ENCODE peak calls at places on chromosome 19, in four cellular contexts. One of them, this sample, is unnamed. For H3K4me1, the result is how much of the 10 kb centered on the place peaks cover.

GRCh38 chr19:28631931-28632330 is 581.0 kb downstream of the UQCRFS1 start:
- DNase-seq in naive thymus-derived CD4-positive, alpha-beta T cell: no peak
- DNase-seq in IMR-90: no peak
- DNase-seq in neural progenitor cell: no peak
- DNase-seq in this sample: no peak

GRCh38 chr19:7515471-7516226 is at the start of gene ZNF358:
- DNase-seq in IMR-90: peak
- DNase-seq in naive thymus-derived CD4-positive, alpha-beta T cell: no peak
- DNase-seq in neural progenitor cell: peak
- DNase-seq in this sample: peak

GRCh38 chr19:6056801-6057650 is 53.3 kb downstream of the RFX2 start:
- DNase-seq in naive thymus-derived CD4-positive, alpha-beta T cell: no peak
- DNase-seq in IMR-90: peak
- DNase-seq in neural progenitor cell: no peak
- DNase-seq in this sample: peak

GRCh38 chr19:18729933-18730530 is 46.6 kb downstream of the CRTC1 start:
- DNase-seq in neural progenitor cell: no peak
- DNase-seq in IMR-90: no peak
- DNase-seq in naive thymus-derived CD4-positive, alpha-beta T cell: no peak
- DNase-seq in this sample: no peak

GRCh38 chr19:51660975-51661600 is 14.5 kb upstream of the SIGLEC14 start:
- DNase-seq in IMR-90: peak
- DNase-seq in neural progenitor cell: peak
- DNase-seq in naive thymus-derived CD4-positive, alpha-beta T cell: peak
- DNase-seq in this sample: peak

GRCh38 chr19:19064811-19065745 is 1.3 kb downstream of the SLC25A42 start:
- DNase-seq in neural progenitor cell: no peak
- DNase-seq in IMR-90: no peak
- DNase-seq in naive thymus-derived CD4-positive, alpha-beta T cell: peak
- DNase-seq in this sample: no peak

GRCh38 chr19:31545766-31546165 is 196.5 kb upstream of the TSHZ3 start:
- DNase-seq in IMR-90: no peak
- DNase-seq in neural progenitor cell: no peak
- DNase-seq in naive thymus-derived CD4-positive, alpha-beta T cell: no peak
- DNase-seq in this sample: no peak

GRCh38 chr19:29376855-29377354 is 148.9 kb upstream of the VSTM2B start:
- DNase-seq in naive thymus-derived CD4-positive, alpha-beta T cell: no peak
- DNase-seq in neural progenitor cell: no peak
- DNase-seq in IMR-90: no peak
- DNase-seq in this sample: no peak

GRCh38 chr19:10009269-10009665 is 1.0 kb downstream of the COL5A3 start:
- DNase-seq in IMR-90: peak
- DNase-seq in neural progenitor cell: peak
- DNase-seq in naive thymus-derived CD4-positive, alpha-beta T cell: peak
- DNase-seq in this sample: peak

GRCh38 chr19:28586501-28586900 is 626.5 kb downstream of the UQCRFS1 start:
- DNase-seq in naive thymus-derived CD4-positive, alpha-beta T cell: no peak
- DNase-seq in IMR-90: no peak
- DNase-seq in neural progenitor cell: no peak
- DNase-seq in this sample: no peak

GRCh38 chr19:10086904-10087256 is 763 bp downstream of the SHFL start:
- DNase-seq in naive thymus-derived CD4-positive, alpha-beta T cell: no peak
- DNase-seq in IMR-90: no peak
- DNase-seq in neural progenitor cell: peak
- DNase-seq in this sample: peak

GRCh38 chr19:44690131-44690440 is 8.9 kb upstream of the CEACAM16 start:
- DNase-seq in neural progenitor cell: no peak
- DNase-seq in IMR-90: no peak
- DNase-seq in naive thymus-derived CD4-positive, alpha-beta T cell: no peak
- DNase-seq in this sample: no peak

GRCh38 chr19:44685877-44686276 is 13.1 kb upstream of the CEACAM16 start:
- DNase-seq in neural progenitor cell: no peak
- DNase-seq in naive thymus-derived CD4-positive, alpha-beta T cell: no peak
- DNase-seq in IMR-90: peak
- DNase-seq in this sample: no peak

GRCh38 chr19:44686896-44687295 is 12.1 kb upstream of the CEACAM16 start:
- DNase-seq in IMR-90: no peak
- DNase-seq in naive thymus-derived CD4-positive, alpha-beta T cell: no peak
- DNase-seq in neural progenitor cell: no peak
- DNase-seq in this sample: no peak

GRCh38 chr19:44689290-44690130 is 9.4 kb upstream of the CEACAM16 start:
- DNase-seq in IMR-90: peak
- DNase-seq in naive thymus-derived CD4-positive, alpha-beta T cell: peak
- DNase-seq in neural progenitor cell: peak
- DNase-seq in this sample: peak

DNA sequence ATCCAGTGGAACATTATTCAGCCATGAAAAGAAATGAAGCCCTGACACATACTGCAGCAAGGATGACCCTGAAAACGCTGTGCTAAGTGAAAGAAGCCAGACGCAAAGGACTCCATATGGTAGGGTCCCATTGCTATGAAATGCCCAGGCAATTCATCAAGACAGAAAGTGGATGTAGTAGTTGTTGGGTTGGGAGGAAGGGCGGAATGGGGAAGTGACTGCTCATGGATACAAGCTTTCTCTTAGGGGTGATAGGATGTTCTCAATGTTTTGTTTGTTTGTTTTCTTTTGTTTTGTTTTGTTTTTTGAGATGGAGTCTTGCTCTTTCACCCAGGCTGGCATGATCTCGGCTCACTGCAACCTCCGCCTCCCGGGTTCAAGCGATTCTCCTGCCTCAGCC is 11.1 kb upstream of the CEACAM16 start:
- DNase-seq in IMR-90: no peak
- DNase-seq in naive thymus-derived CD4-positive, alpha-beta T cell: no peak
- DNase-seq in neural progenitor cell: no peak
- DNase-seq in this sample: no peak
- H3K4me1 ChIP-seq in IMR-90: under half
- H3K4me1 ChIP-seq in naive thymus-derived CD4-positive, alpha-beta T cell: under half
- H3K4me1 ChIP-seq in neural progenitor cell: under half
- H3K4me1 ChIP-seq in this sample: under half

GRCh38 chr19:39918183-39918651 is 16.2 kb downstream of the FCGBP start:
- DNase-seq in naive thymus-derived CD4-positive, alpha-beta T cell: no peak
- DNase-seq in neural progenitor cell: no peak
- DNase-seq in IMR-90: no peak
- DNase-seq in this sample: no peak
- H3K4me3 ChIP-seq in naive thymus-derived CD4-positive, alpha-beta T cell: no peak
- H3K4me3 ChIP-seq in neural progenitor cell: no peak
- H3K4me3 ChIP-seq in IMR-90: no peak
- H3K4me3 ChIP-seq in this sample: no peak

GRCh38 chr19:1273263-1274041 is 1.9 kb upstream of the FAM174C start:
- DNase-seq in IMR-90: no peak
- DNase-seq in neural progenitor cell: no peak
- DNase-seq in naive thymus-derived CD4-positive, alpha-beta T cell: no peak
- DNase-seq in this sample: no peak
- H3K4me1 ChIP-seq in IMR-90: under half
- H3K4me1 ChIP-seq in neural progenitor cell: under half
- H3K4me1 ChIP-seq in naive thymus-derived CD4-positive, alpha-beta T cell: half or more
- H3K4me1 ChIP-seq in this sample: under half

DNA sequence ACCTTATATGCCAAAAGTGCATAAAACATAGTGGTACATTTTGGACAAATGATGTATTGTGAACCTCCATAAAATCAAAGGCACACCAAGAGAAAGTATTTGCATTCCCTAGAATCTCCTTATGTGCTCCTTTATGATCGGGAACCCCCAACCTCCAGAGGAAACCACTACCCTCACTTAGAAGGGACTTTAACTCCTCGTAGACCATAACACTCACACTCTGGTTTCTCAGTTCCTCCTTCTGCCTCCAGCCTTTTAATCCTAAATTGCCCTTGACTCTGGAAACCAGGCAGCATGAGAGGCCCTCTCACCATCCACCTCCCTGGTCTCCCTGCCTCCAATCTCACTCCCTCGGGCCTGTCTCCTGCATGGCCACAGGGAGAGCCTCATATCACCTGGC is 9.8 kb upstream of the KCNN4 start:
- DNase-seq in IMR-90: no peak
- DNase-seq in neural progenitor cell: no peak
- DNase-seq in naive thymus-derived CD4-positive, alpha-beta T cell: no peak
- DNase-seq in this sample: no peak
- H3K4me3 ChIP-seq in IMR-90: no peak
- H3K4me3 ChIP-seq in neural progenitor cell: no peak
- H3K4me3 ChIP-seq in naive thymus-derived CD4-positive, alpha-beta T cell: no peak
- H3K4me3 ChIP-seq in this sample: no peak

DNA sequence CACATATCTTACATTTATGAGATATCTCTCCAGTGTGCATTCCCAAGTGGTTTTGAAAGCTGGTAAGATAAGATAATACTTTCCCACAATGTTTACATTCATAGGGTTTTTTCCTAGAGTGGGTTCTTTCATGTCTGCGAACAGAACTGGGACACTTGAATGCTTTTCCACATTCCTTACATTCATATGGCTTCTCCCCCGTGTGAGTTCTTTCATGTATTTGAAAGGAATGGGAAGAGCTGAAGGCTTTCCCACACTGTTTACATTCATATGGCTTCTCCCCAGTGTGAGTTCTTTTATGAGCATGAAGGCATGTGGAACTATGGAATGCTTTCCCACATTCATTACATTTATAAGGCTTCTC is 19.7 kb downstream of the ZNF433 start:
- DNase-seq in IMR-90: no peak
- DNase-seq in neural progenitor cell: no peak
- DNase-seq in naive thymus-derived CD4-positive, alpha-beta T cell: no peak
- DNase-seq in this sample: no peak
- H3K4me1 ChIP-seq in IMR-90: under half
- H3K4me1 ChIP-seq in neural progenitor cell: under half
- H3K4me1 ChIP-seq in naive thymus-derived CD4-positive, alpha-beta T cell: under half
- H3K4me1 ChIP-seq in this sample: under half

GRCh38 chr19:40658031-40658430 is 32.4 kb downstream of the NUMBL start:
- DNase-seq in IMR-90: no peak
- DNase-seq in neural progenitor cell: no peak
- DNase-seq in naive thymus-derived CD4-positive, alpha-beta T cell: no peak
- DNase-seq in this sample: no peak
- H3K4me3 ChIP-seq in IMR-90: no peak
- H3K4me3 ChIP-seq in neural progenitor cell: no peak
- H3K4me3 ChIP-seq in naive thymus-derived CD4-positive, alpha-beta T cell: no peak
- H3K4me3 ChIP-seq in this sample: no peak

GRCh38 chr19:49513746-49514118 is 1.3 kb downstream of the FCGRT start:
- DNase-seq in naive thymus-derived CD4-positive, alpha-beta T cell: no peak
- DNase-seq in neural progenitor cell: no peak
- DNase-seq in IMR-90: no peak
- DNase-seq in this sample: no peak

GRCh38 chr19:49520705-49521319 is 7.0 kb upstream of the RCN3 start:
- DNase-seq in neural progenitor cell: no peak
- DNase-seq in naive thymus-derived CD4-positive, alpha-beta T cell: no peak
- DNase-seq in IMR-90: no peak
- DNase-seq in this sample: no peak

GRCh38 chr19:49514151-49514550 is 1.7 kb downstream of the FCGRT start:
- DNase-seq in IMR-90: no peak
- DNase-seq in neural progenitor cell: no peak
- DNase-seq in naive thymus-derived CD4-positive, alpha-beta T cell: no peak
- DNase-seq in this sample: no peak

GRCh38 chr19:49515767-49516166 is 3.3 kb downstream of the FCGRT start:
- DNase-seq in neural progenitor cell: no peak
- DNase-seq in IMR-90: no peak
- DNase-seq in naive thymus-derived CD4-positive, alpha-beta T cell: no peak
- DNase-seq in this sample: no peak

GRCh38 chr19:49518033-49518432 is 5.6 kb downstream of the FCGRT start:
- DNase-seq in naive thymus-derived CD4-positive, alpha-beta T cell: no peak
- DNase-seq in neural progenitor cell: no peak
- DNase-seq in IMR-90: no peak
- DNase-seq in this sample: no peak
- H3K4me1 ChIP-seq in naive thymus-derived CD4-positive, alpha-beta T cell: under half
- H3K4me1 ChIP-seq in neural progenitor cell: under half
- H3K4me1 ChIP-seq in IMR-90: under half
- H3K4me1 ChIP-seq in this sample: under half

DNA sequence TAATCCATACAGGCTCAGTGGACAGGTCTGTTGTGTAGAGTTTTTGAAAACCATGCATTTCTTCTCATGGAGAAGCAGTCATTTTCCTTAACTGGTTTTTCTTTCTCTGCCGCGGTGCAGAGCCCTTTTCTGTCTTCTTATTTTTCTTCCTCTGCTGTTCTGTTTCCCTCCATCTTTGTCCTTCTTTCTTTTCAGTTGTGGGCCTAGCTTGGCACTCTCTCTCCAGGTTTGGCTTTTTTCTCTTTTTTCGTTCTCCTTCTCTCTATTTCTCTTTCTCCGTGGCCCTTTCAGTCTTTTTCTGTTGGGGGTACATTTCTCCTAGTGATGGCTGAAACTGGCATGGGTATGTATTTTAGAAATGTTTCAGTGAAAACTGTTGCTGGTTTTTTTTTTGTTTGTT is 24.1 kb downstream of the NFIX start:
- DNase-seq in IMR-90: no peak
- DNase-seq in naive thymus-derived CD4-positive, alpha-beta T cell: no peak
- DNase-seq in neural progenitor cell: no peak
- DNase-seq in this sample: no peak
- H3K4me3 ChIP-seq in IMR-90: no peak
- H3K4me3 ChIP-seq in naive thymus-derived CD4-positive, alpha-beta T cell: no peak
- H3K4me3 ChIP-seq in neural progenitor cell: no peak
- H3K4me3 ChIP-seq in this sample: no peak

DNA sequence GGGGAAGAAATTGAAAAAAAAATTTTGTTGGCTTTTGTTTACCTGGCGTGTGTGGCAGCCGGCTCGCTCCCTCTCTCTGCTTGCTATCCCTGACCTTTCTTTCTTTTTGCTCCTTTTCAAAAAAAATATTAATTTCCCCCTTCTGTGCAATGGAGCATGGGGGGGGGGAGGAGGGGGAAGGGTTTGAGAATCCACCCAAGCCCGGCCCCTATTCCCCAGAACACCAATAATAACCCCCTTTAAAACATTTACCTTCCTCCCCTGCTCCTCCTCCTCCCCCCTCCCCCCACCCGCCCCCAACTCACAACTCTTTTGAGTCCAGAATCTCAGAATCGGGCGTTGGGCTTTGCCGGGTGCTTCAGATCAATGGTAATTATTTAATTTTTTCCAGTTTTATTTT is 28.4 kb downstream of the NFIX start:
- DNase-seq in naive thymus-derived CD4-positive, alpha-beta T cell: no peak
- DNase-seq in IMR-90: no peak
- DNase-seq in neural progenitor cell: no peak
- DNase-seq in this sample: no peak
- H3K4me1 ChIP-seq in naive thymus-derived CD4-positive, alpha-beta T cell: under half
- H3K4me1 ChIP-seq in IMR-90: under half
- H3K4me1 ChIP-seq in neural progenitor cell: under half
- H3K4me1 ChIP-seq in this sample: under half

GRCh38 chr19:40337107-40337506 is 11.1 kb downstream of the C19orf47 start:
- DNase-seq in naive thymus-derived CD4-positive, alpha-beta T cell: no peak
- DNase-seq in neural progenitor cell: no peak
- DNase-seq in IMR-90: no peak
- DNase-seq in this sample: no peak
- H3K4me3 ChIP-seq in naive thymus-derived CD4-positive, alpha-beta T cell: no peak
- H3K4me3 ChIP-seq in neural progenitor cell: no peak
- H3K4me3 ChIP-seq in IMR-90: no peak
- H3K4me3 ChIP-seq in this sample: no peak